ENCODE peak calls at places on chromosome 20, in six cellular contexts. Q, M, P, G, B and X are unnamed samples.

GRCh38 chr20:63224272-63225081 is 8.5 kb upstream of the YTHDF1 start:
- DNase-seq in Q (peak; percentile 55), M (peak; percentile 74), P (peak; percentile 28), G (no peak), B (no peak), X (no peak)

GRCh38 chr20:45039470-45039811 is 61.5 kb downstream of the KCNS1 start:
- DNase-seq in Q (no peak), M (no peak), P (peak; percentile 67), G (no peak), B (no peak), X (no peak)

GRCh38 chr20:62457098-62457497 is 18.7 kb downstream of the GATA5 start:
- DNase-seq in Q (no peak), M (no peak), P (no peak), G (no peak), B (no peak), X (no peak)

GRCh38 chr20:46057856-46058655 is 29.0 kb downstream of the SLC12A5 start:
- DNase-seq in Q (peak; percentile 58), M (peak; percentile 24), P (peak; percentile 31), G (no peak), B (peak; percentile 58), X (no peak)

GRCh38 chr20:11850901-11851300 is 66.8 kb upstream of the BTBD3 start:
- DNase-seq in Q (peak; percentile 92), M (peak; percentile 20), P (peak; percentile 34), G (no peak), B (no peak), X (no peak)

GRCh38 chr20:36308986-36309385 is 2.8 kb downstream of the DLGAP4 start:
- DNase-seq in Q (no peak), M (no peak), P (no peak), G (no peak), B (no peak), X (no peak)

GRCh38 chr20:58244517-58245030 is 16.1 kb upstream of the ANKRD60 start:
- DNase-seq in Q (no peak), M (no peak), P (no peak), G (no peak), B (no peak), X (no peak)

GRCh38 chr20:63848003-63848911 is 13.0 kb upstream of the ABHD16B start:
- DNase-seq in Q (no peak), M (no peak), P (no peak), G (no peak), B (no peak), X (no peak)

GRCh38 chr20:3749689-3750639 is 17.5 kb downstream of the HSPA12B start:
- DNase-seq in Q (peak; percentile 34), M (no peak), P (no peak), G (peak; percentile 35), B (no peak), X (peak; percentile 72)

GRCh38 chr20:36778831-36779655 is 5.5 kb upstream of the DSN1 start:
- DNase-seq in Q (no peak), M (no peak), P (no peak), G (no peak), B (no peak), X (no peak)

GRCh38 chr20:20480689-20481088 is 112.8 kb downstream of the INSM1 start:
- DNase-seq in Q (peak; percentile 88), M (peak; percentile 73), P (peak; percentile 60), G (no peak), B (no peak), X (no peak)

GRCh38 chr20:58130574-58130973 is 97.9 kb downstream of the ANKRD60 start:
- DNase-seq in Q (no peak), M (peak; percentile 58), P (no peak), G (no peak), B (no peak), X (no peak)

GRCh38 chr20:59740621-59741020 is 136.3 kb downstream of the PHACTR3 start:
- DNase-seq in Q (no peak), M (no peak), P (no peak), G (no peak), B (no peak), X (no peak)

GRCh38 chr20:62772994-62773858 is 23.0 kb upstream of the MRGBP start:
- DNase-seq in Q (peak; percentile 65), M (peak; percentile 8), P (peak; percentile 80), G (no peak), B (no peak), X (no peak)

GRCh38 chr20:15658295-15658694 is 915.0 kb downstream of the KIF16B start:
- DNase-seq in Q (no peak), M (no peak), P (no peak), G (no peak), B (no peak), X (no peak)

GRCh38 chr20:22303523-22303922 is 280.8 kb downstream of the FOXA2 start:
- DNase-seq in Q (no peak), M (no peak), P (no peak), G (no peak), B (no peak), X (no peak)

GRCh38 chr20:22312744-22313346 is 271.5 kb downstream of the FOXA2 start:
- DNase-seq in Q (peak; percentile 68), M (peak; percentile 25), P (peak; percentile 40), G (peak; percentile 28), B (no peak), X (no peak)

GRCh38 chr20:22305391-22305790 is 279.0 kb downstream of the FOXA2 start:
- DNase-seq in Q (no peak), M (no peak), P (no peak), G (no peak), B (no peak), X (no peak)

DNA sequence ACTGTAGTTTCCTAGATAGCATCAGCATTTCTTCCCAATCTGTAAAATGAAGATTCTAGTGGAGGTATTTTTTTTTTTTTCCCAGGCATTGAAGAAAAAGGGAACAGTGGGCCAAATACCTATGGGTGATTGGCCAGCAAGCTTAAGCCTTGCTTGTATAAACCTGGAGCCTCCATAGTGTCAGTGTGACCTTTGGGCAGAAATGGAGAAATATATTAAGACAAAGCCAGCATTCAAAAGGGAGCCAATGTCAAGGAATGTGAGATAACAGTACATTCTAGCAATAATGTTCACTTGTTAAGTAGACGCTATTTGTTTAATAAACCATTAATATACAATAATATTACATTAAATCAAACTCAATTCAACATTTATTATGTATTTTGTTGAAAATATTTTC is 275.4 kb downstream of the FOXA2 start:
- DNase-seq in Q (no peak), M (no peak), P (no peak), G (no peak), B (no peak), X (no peak)
- TF ChIP-seq CTCF in Q (no peak), M (no peak), P (no peak), G (no peak), B (no peak), X (no peak)

GRCh38 chr20:38290829-38291581 is 13.0 kb upstream of the BPI start:
- DNase-seq in Q (peak; percentile 31), M (peak; percentile 98), P (peak; percentile 66), G (peak; percentile 11), B (no peak), X (no peak)
- TF ChIP-seq CTCF in Q (peak; percentile 20), M (peak; percentile 73), P (peak; percentile 52), G (no peak), B (no peak), X (no peak)

GRCh38 chr20:50165687-50166554 is 12.4 kb upstream of the PEDS1 start:
- DNase-seq in Q (peak; percentile 100), M (peak; percentile 100), P (peak; percentile 100), G (peak; percentile 90), B (peak; percentile 97), X (peak; percentile 90)
- TF ChIP-seq CTCF in Q (peak; percentile 7), M (no peak), P (peak; percentile 9), G (no peak), B (no peak), X (no peak)

GRCh38 chr20:19435820-19436219 is 223.4 kb downstream of the SLC24A3 start:
- DNase-seq in Q (peak; percentile 9), M (no peak), P (no peak), G (no peak), B (no peak), X (no peak)
- TF ChIP-seq CTCF in Q (no peak), M (no peak), P (no peak), G (no peak), B (no peak), X (no peak)

GRCh38 chr20:34562643-34563042 is 4.1 kb downstream of the MAP1LC3A start:
- DNase-seq in Q (no peak), M (no peak), P (no peak), G (peak; percentile 34), B (no peak), X (no peak)
- TF ChIP-seq CTCF in Q (peak; percentile 26), M (peak; percentile 52), P (peak; percentile 45), G (peak; percentile 46), B (no peak), X (peak; percentile 47)

GRCh38 chr20:4966826-4967751 is 34.2 kb downstream of the SLC23A2 start:
- DNase-seq in Q (peak; percentile 42), M (no peak), P (no peak), G (no peak), B (no peak), X (no peak)

GRCh38 chr20:4972506-4973251 is 28.6 kb downstream of the SLC23A2 start:
- DNase-seq in Q (no peak), M (no peak), P (no peak), G (peak; percentile 54), B (no peak), X (no peak)

GRCh38 chr20:4971064-4971463 is 30.2 kb downstream of the SLC23A2 start:
- DNase-seq in Q (no peak), M (no peak), P (no peak), G (no peak), B (no peak), X (no peak)

GRCh38 chr20:4962257-4962855 is 39.0 kb downstream of the SLC23A2 start:
- DNase-seq in Q (no peak), M (no peak), P (no peak), G (peak; percentile 54), B (no peak), X (no peak)

DNA sequence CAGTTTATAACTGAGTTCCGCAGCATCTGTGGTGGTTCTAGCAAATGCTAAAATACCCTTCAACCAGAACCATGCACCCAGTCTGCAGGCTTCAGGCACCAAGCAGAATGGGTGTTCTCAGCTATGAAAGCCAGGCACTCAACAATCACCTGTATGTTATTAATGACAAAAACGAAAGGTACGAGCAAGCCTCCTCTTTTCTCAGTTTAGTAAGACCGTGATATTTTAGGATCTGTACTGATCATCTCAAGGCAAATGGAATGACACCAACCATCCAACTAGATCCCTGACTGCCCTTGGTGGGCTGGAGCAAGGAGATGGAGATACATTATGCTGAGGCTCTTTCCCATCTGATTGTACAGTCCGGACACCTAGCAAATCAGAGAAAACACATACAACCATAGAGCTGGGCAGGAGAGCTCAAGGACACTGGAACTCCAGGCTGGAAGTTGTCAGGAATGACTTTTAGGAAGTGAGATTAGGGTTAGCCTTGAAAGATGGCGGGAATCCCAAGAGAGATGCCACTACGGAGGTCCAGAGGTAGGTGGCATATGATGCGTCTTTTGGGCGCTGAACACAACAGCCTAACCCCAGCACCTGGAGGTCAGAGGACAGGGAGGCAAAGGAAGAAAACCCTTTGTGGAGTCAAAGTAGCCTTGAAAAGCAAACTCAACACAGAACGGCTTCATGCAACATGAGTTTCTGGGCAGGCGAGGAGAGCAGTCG is 33.4 kb downstream of the SLC23A2 start:
- DNase-seq in Q (no peak), M (no peak), P (no peak), G (no peak), B (no peak), X (no peak)
- TF ChIP-seq CTCF in Q (no peak), M (no peak), P (no peak), G (no peak), B (no peak), X (no peak)

DNA sequence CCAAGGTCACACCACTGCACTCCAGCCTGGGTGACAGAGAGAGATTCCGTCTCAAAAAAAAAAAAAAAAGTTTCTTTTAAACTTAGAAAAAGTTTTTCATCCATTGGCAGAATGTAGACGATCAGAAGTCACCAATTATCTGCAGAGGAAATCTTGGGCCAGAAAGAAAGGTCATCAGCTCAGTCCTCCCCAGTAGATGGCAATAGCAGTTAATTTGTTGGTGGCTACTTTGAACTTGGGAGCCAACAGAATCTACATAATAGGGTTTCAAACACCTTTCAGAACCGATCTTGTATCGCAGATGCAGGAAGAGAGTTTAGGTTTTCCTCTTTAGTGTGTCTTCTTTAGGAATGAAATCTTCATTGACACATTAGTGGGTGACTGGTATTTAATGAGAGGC is 41.7 kb downstream of the LBP start:
- DNase-seq in Q (no peak), M (no peak), P (no peak), G (no peak), B (no peak), X (no peak)
- TF ChIP-seq CTCF in Q (peak; percentile 4), M (no peak), P (peak; percentile 19), G (no peak), B (no peak), X (no peak)